ENCODE peak calls at places on chromosomes 2 and 18, in five cellular contexts. R is upper lobe of left lung, D is IMR-90, F is spleen, E is fibroblast of the aortic adventitia. B is an unnamed sample.

GRCh38 chr2:232576995-232577394 is 26.5 kb downstream of the EIF4E2 start:
- DNase-seq in F (no peak), R (no peak), E (peak; percentile 36), D (peak; percentile 69), B (no peak)

GRCh38 chr2:228318218-228318617 is 136.7 kb upstream of the SPHKAP start:
- DNase-seq in D (no peak), F (no peak), R (no peak), E (peak; percentile 10), B (no peak)

GRCh38 chr2:224650815-224651439 is 65.2 kb downstream of the CCDC195 start:
- DNase-seq in R (no peak), F (no peak), D (peak; percentile 56), E (peak; percentile 75), B (no peak)

GRCh38 chr18:76056467-76057194 is 438.4 kb downstream of the ZNF516 start:
- DNase-seq in D (no peak), F (no peak), E (peak; percentile 0), R (no peak), B (no peak)

GRCh38 chr2:210456571-210456970 is 20.0 kb downstream of the LANCL1 start:
- DNase-seq in D (no peak), R (no peak), E (no peak), F (no peak), B (no peak)

GRCh38 chr2:10414000-10414451 is 34.1 kb downstream of the ODC1 start:
- DNase-seq in E (peak; percentile 33), D (peak; percentile 68), R (no peak), F (no peak), B (no peak)

GRCh38 chr2:181231151-181231550 is 226.0 kb upstream of the ITGA4 start:
- DNase-seq in D (no peak), R (no peak), E (no peak), F (no peak), B (no peak)

GRCh38 chr2:80111185-80111584 is 193.4 kb downstream of the LRRTM1 start:
- DNase-seq in F (no peak), D (peak; percentile 66), E (no peak), R (no peak), B (no peak)

GRCh38 chr2:64273524-64274398 is 129.5 kb upstream of the PELI1 start:
- DNase-seq in E (peak; percentile 87), R (no peak), F (no peak), D (peak; percentile 89), B (no peak)

GRCh38 chr2:65199891-65200290 is 27.7 kb upstream of the ACTR2 start:
- DNase-seq in F (no peak), R (no peak), D (peak; percentile 61), E (no peak), B (no peak)

GRCh38 chr2:58571181-58571852 is 330.2 kb upstream of the FANCL start:
- DNase-seq in D (peak; percentile 69), E (peak; percentile 75), R (no peak), F (no peak), B (no peak)

GRCh38 chr18:50424877-50425690 is 50.2 kb downstream of the SKA1 start:
- DNase-seq in E (peak; percentile 99), F (no peak), R (no peak), D (peak; percentile 50), B (no peak)

GRCh38 chr2:133292267-133292666 is 276.0 kb downstream of the NCKAP5 start:
- DNase-seq in F (no peak), E (no peak), R (no peak), D (no peak), B (no peak)

GRCh38 chr2:133287709-133288108 is 280.6 kb downstream of the NCKAP5 start:
- DNase-seq in R (no peak), E (peak; percentile 29), D (peak; percentile 96), F (no peak), B (no peak)

GRCh38 chr2:133286326-133286922 is 281.8 kb downstream of the NCKAP5 start:
- DNase-seq in F (no peak), E (no peak), R (no peak), D (peak; percentile 81), B (no peak)
- TF ChIP-seq CTCF in F (no peak), E (no peak), R (no peak), D (peak; percentile 25), B (no peak)

DNA sequence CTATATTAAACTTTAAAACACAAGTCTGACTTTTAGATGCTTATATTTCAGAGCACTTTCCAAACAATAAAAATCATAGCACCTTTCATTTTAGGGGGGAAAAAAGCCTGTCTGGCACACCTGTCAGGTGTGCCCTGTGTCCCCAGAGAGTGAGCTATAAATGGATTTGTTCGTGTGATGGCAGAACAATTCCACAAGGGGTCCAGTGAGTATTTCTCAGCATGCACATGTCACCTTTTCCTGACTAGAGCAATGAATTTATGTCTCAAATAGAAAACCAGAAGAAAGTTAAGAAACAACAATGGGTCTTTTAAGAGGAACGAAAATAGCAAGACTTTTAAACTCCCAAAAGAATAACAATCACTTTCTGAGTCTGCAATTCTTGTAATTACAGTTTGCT is 55.9 kb downstream of the ACVR1C start:
- DNase-seq in R (no peak), D (no peak), F (no peak), E (no peak), B (no peak)
- TF ChIP-seq CTCF in R (peak; percentile 20), D (no peak), F (no peak), E (peak; percentile 20), B (no peak)

DNA sequence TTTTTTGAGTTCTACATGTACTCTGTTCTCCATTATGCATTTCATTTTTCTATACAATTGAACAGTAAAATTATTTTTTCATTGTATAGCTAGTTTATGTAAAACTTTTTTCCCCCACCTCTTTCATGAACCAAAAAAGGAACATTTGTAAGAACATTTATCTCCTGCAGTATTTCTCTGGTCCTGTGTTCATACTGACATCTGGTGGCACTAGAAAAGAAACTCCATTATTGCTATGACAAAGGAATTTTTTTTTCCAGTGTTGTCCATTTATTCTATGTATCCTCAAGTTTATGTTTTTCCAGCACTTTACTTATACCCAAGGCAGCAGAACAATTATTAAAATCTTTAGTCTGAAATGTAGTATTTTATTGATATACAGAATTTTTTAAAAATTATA is 27.4 kb upstream of the CHAC2 start:
- DNase-seq in F (no peak), E (peak; percentile 58), D (peak; percentile 64), R (no peak), B (no peak)
- TF ChIP-seq CTCF in F (no peak), E (peak; percentile 48), D (peak; percentile 71), R (no peak), B (no peak)

GRCh38 chr2:161580426-161580825 is 43.8 kb upstream of the SLC4A10 start:
- DNase-seq in D (no peak), F (no peak), E (no peak), R (no peak), B (no peak)

GRCh38 chr2:161571051-161571429 is 53.2 kb upstream of the SLC4A10 start:
- DNase-seq in R (no peak), F (no peak), E (no peak), D (no peak), B (no peak)

GRCh38 chr2:161578998-161579397 is 45.2 kb upstream of the SLC4A10 start:
- DNase-seq in D (no peak), F (no peak), R (no peak), E (no peak), B (no peak)

GRCh38 chr2:161580021-161580420 is 44.2 kb upstream of the SLC4A10 start:
- DNase-seq in E (no peak), D (no peak), F (no peak), R (peak; percentile 1), B (no peak)

GRCh38 chr2:161576421-161576820 is 47.8 kb upstream of the SLC4A10 start:
- DNase-seq in R (no peak), E (no peak), F (no peak), D (no peak), B (no peak)
- TF ChIP-seq CTCF in R (no peak), E (peak; percentile 29), F (no peak), D (peak; percentile 5), B (no peak)

DNA sequence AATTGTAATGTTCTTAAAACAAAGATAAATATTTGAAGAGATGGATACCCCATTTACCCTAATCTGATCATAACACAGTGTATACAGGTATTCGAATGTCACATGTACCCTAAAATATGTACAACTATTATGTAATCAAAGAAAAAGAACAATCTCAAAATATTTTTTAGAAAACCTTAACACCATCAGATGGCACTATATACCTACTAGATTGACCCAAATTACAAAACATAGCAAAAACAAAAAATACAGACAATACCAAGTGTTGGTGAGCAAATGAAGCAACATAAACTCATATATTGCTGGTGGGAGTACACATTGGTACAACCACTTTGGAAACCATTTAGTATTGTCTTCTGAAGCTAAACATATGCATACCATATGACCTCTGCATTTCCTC is 55.6 kb downstream of the GDF7 start:
- DNase-seq in R (no peak), D (no peak), E (no peak), F (no peak), B (no peak)
- TF ChIP-seq CTCF in R (no peak), D (no peak), E (no peak), F (no peak), B (no peak)

DNA sequence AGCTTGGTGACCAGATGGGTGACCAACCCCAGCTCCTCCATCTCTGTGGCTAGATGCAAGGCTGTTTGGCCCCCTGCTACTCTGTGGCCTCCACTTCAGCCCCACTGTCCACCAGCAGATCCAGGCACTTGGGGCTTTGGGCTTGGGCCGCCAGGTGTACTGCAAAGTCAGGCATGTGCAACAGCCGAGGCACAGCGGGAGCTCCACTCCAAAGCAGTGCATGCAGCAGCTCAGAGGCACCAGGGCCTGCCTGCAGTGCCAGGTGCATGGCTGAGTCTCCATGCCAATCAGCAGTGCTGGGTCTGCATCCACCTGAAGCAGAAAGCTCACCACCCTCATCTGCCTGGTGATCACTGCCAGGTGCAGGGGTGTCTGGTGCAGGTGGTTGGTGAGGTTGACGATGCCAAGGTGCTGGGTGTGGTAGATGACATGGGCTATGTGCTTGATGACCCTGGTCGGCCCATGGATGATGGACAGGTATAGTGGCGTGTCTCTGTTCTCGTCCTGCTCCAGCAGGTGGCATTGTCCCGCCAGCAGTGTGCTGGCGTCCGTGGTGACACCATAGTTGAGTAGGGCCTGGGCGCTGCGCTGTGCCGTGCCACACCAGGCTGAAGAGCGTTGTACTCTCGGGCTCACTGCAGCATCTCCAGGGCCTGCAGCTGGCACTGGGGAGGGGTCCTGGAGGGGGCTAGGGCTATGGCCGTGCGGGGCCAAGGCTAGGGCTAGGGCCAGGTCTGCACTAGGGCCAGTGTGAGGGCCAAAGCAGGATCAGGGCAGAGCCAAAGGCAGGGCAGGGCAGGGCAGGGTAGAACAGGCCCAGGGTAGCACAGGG is 1.0 kb upstream of the ANKRD62 start:
- DNase-seq in R (peak; percentile 79), D (no peak), E (no peak), F (no peak), B (no peak)
- TF ChIP-seq CTCF in R (peak; percentile 29), D (no peak), E (no peak), F (no peak), B (no peak)

DNA sequence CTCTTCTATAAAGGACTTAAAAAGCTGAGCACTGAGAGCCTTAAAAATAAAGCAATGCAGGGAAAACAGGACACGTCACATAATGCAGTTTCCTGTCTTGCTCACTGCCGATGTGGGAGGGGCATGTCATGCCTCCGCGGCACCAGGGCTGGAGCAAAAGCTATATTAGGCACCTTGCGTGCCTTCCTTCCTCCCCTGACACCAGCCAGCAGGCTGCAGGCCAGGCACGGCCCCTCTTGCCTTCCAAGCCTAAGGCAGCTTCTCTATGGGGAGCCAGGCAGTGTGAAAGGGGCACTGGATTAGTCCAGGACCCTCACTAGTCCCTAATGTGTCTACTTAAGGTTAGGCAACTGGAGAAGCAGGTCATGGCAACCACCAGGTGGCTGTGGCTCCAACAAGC is 26.3 kb downstream of the MRPL35 start:
- DNase-seq in F (peak; percentile 87), E (peak; percentile 63), D (no peak), R (peak; percentile 52), B (peak; percentile 37)
- TF ChIP-seq CTCF in F (no peak), E (no peak), D (no peak), R (no peak), B (no peak)